ENCODE peak calls at places on chromosomes 2 and 18, in six cellular contexts. One of them, this sample, is unnamed.

GRCh38 chr18:78309307-78309706 is 670.3 kb upstream of the SALL3 start:
- DNase-seq in cardiac muscle cell: no peak
- DNase-seq in transverse colon: no peak
- DNase-seq in heart left ventricle: no peak
- DNase-seq in astrocyte of the spinal cord: no peak
- DNase-seq in fibroblast of lung: no peak
- DNase-seq in this sample: no peak

GRCh38 chr18:37364237-37364636 is 201.4 kb downstream of the CELF4 start:
- DNase-seq in heart left ventricle: peak; percentile 37
- DNase-seq in astrocyte of the spinal cord: no peak
- DNase-seq in cardiac muscle cell: no peak
- DNase-seq in fibroblast of lung: no peak
- DNase-seq in transverse colon: no peak
- DNase-seq in this sample: no peak

GRCh38 chr2:106575955-106576354 is 88.8 kb downstream of the CD8B2 start:
- DNase-seq in heart left ventricle: peak; percentile 53
- DNase-seq in fibroblast of lung: peak; percentile 44
- DNase-seq in cardiac muscle cell: peak; percentile 91
- DNase-seq in astrocyte of the spinal cord: peak; percentile 80
- DNase-seq in transverse colon: no peak
- DNase-seq in this sample: peak; percentile 6

GRCh38 chr2:158722266-158723105 is 72.6 kb upstream of the DAPL1 start:
- DNase-seq in astrocyte of the spinal cord: no peak
- DNase-seq in fibroblast of lung: no peak
- DNase-seq in heart left ventricle: no peak
- DNase-seq in cardiac muscle cell: no peak
- DNase-seq in transverse colon: no peak
- DNase-seq in this sample: no peak

GRCh38 chr2:150207979-150208378 is 279.5 kb downstream of the RND3 start:
- DNase-seq in astrocyte of the spinal cord: no peak
- DNase-seq in transverse colon: no peak
- DNase-seq in cardiac muscle cell: no peak
- DNase-seq in fibroblast of lung: no peak
- DNase-seq in heart left ventricle: no peak
- DNase-seq in this sample: no peak

GRCh38 chr2:182942756-182943155 is 76.3 kb upstream of the FRZB start:
- DNase-seq in fibroblast of lung: no peak
- DNase-seq in transverse colon: no peak
- DNase-seq in cardiac muscle cell: no peak
- DNase-seq in heart left ventricle: no peak
- DNase-seq in astrocyte of the spinal cord: no peak
- DNase-seq in this sample: no peak

GRCh38 chr2:25312958-25313710 is 28.6 kb downstream of the DNMT3A start:
- DNase-seq in astrocyte of the spinal cord: no peak
- DNase-seq in cardiac muscle cell: no peak
- DNase-seq in fibroblast of lung: no peak
- DNase-seq in heart left ventricle: no peak
- DNase-seq in transverse colon: no peak
- DNase-seq in this sample: no peak

GRCh38 chr2:108604196-108604595 is 69.9 kb downstream of the LIMS1 start:
- DNase-seq in astrocyte of the spinal cord: no peak
- DNase-seq in cardiac muscle cell: no peak
- DNase-seq in transverse colon: no peak
- DNase-seq in heart left ventricle: no peak
- DNase-seq in fibroblast of lung: no peak
- DNase-seq in this sample: peak; percentile 32

GRCh38 chr18:59620381-59620780 is 76.8 kb downstream of the CCBE1 start:
- DNase-seq in heart left ventricle: no peak
- DNase-seq in astrocyte of the spinal cord: no peak
- DNase-seq in cardiac muscle cell: no peak
- DNase-seq in transverse colon: no peak
- DNase-seq in fibroblast of lung: no peak
- DNase-seq in this sample: no peak

GRCh38 chr2:102027036-102027702 is 35.4 kb downstream of the IL1R2 start:
- DNase-seq in cardiac muscle cell: peak; percentile 92
- DNase-seq in fibroblast of lung: peak; percentile 79
- DNase-seq in transverse colon: no peak
- DNase-seq in astrocyte of the spinal cord: peak; percentile 87
- DNase-seq in heart left ventricle: no peak
- DNase-seq in this sample: peak; percentile 87

GRCh38 chr2:70340921-70341765 is 39.3 kb upstream of the FAM136A start:
- DNase-seq in heart left ventricle: no peak
- DNase-seq in cardiac muscle cell: peak; percentile 52
- DNase-seq in astrocyte of the spinal cord: peak; percentile 16
- DNase-seq in transverse colon: peak; percentile 35
- DNase-seq in fibroblast of lung: peak; percentile 40
- DNase-seq in this sample: peak; percentile 51

GRCh38 chr18:80244956-80245730 is 2.2 kb downstream of the PARD6G start:
- DNase-seq in cardiac muscle cell: no peak
- DNase-seq in heart left ventricle: no peak
- DNase-seq in fibroblast of lung: no peak
- DNase-seq in astrocyte of the spinal cord: no peak
- DNase-seq in transverse colon: no peak
- DNase-seq in this sample: no peak

GRCh38 chr18:59814872-59815271 is 84.9 kb upstream of the PMAIP1 start:
- DNase-seq in transverse colon: no peak
- DNase-seq in heart left ventricle: no peak
- DNase-seq in fibroblast of lung: peak; percentile 66
- DNase-seq in astrocyte of the spinal cord: peak; percentile 80
- DNase-seq in cardiac muscle cell: peak; percentile 81
- DNase-seq in this sample: peak; percentile 92

GRCh38 chr2:160477032-160477431 is 16.6 kb downstream of the RBMS1 start:
- DNase-seq in transverse colon: no peak
- DNase-seq in cardiac muscle cell: no peak
- DNase-seq in astrocyte of the spinal cord: no peak
- DNase-seq in heart left ventricle: no peak
- DNase-seq in fibroblast of lung: no peak
- DNase-seq in this sample: no peak

GRCh38 chr2:147325955-147326354 is 518.9 kb upstream of the ACVR2A start:
- DNase-seq in transverse colon: no peak
- DNase-seq in heart left ventricle: no peak
- DNase-seq in cardiac muscle cell: no peak
- DNase-seq in astrocyte of the spinal cord: no peak
- DNase-seq in fibroblast of lung: no peak
- DNase-seq in this sample: no peak

GRCh38 chr2:63052411-63053234 is 2.0 kb downstream of the OTX1 start:
- DNase-seq in heart left ventricle: no peak
- DNase-seq in astrocyte of the spinal cord: no peak
- DNase-seq in cardiac muscle cell: no peak
- DNase-seq in fibroblast of lung: no peak
- DNase-seq in transverse colon: no peak
- DNase-seq in this sample: no peak

GRCh38 chr18:23502516-23503037 is 734 bp upstream of the RMC1 start:
- DNase-seq in fibroblast of lung: no peak
- DNase-seq in transverse colon: peak; percentile 28
- DNase-seq in cardiac muscle cell: no peak
- DNase-seq in heart left ventricle: no peak
- DNase-seq in astrocyte of the spinal cord: no peak
- DNase-seq in this sample: no peak

GRCh38 chr18:23049698-23050373 is 85.4 kb upstream of the CABLES1 start:
- DNase-seq in transverse colon: no peak
- DNase-seq in fibroblast of lung: no peak
- DNase-seq in heart left ventricle: no peak
- DNase-seq in cardiac muscle cell: no peak
- DNase-seq in astrocyte of the spinal cord: no peak
- DNase-seq in this sample: no peak

GRCh38 chr2:12302140-12302539 is 414.6 kb upstream of the TRIB2 start:
- DNase-seq in transverse colon: no peak
- DNase-seq in heart left ventricle: no peak
- DNase-seq in cardiac muscle cell: no peak
- DNase-seq in fibroblast of lung: no peak
- DNase-seq in astrocyte of the spinal cord: no peak
- DNase-seq in this sample: no peak

GRCh38 chr2:37871453-37872191 is 53.5 kb upstream of the RMDN2 start:
- DNase-seq in astrocyte of the spinal cord: peak; percentile 52
- DNase-seq in heart left ventricle: no peak
- DNase-seq in fibroblast of lung: peak; percentile 59
- DNase-seq in cardiac muscle cell: peak; percentile 62
- DNase-seq in transverse colon: no peak
- DNase-seq in this sample: peak; percentile 62

GRCh38 chr2:59804662-59805258 is 748.7 kb downstream of the BCL11A start:
- DNase-seq in astrocyte of the spinal cord: no peak
- DNase-seq in transverse colon: peak; percentile 30
- DNase-seq in fibroblast of lung: no peak
- DNase-seq in heart left ventricle: no peak
- DNase-seq in cardiac muscle cell: no peak
- DNase-seq in this sample: no peak

DNA sequence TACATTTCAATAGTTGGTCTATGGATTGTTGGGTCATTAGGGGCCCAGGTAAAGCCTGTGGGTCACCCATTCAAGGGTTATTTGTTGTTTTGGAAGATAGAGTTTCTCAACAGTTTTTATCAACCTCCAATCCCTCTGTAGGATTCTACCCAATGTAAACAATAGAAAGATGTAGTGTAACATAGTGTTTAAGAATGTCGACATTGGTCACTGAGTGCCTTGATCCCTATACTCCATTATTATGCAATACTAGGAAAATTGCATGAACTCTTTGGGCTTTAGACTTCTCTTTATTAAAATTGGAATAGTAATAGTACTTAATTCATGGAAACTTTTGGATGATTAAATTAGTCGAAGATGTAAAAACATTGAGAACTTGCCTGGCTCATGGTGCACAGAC is 292.1 kb downstream of the GPD2 start:
- DNase-seq in cardiac muscle cell: no peak
- DNase-seq in astrocyte of the spinal cord: no peak
- DNase-seq in fibroblast of lung: no peak
- DNase-seq in heart left ventricle: no peak
- DNase-seq in transverse colon: no peak
- DNase-seq in this sample: no peak
- TF ChIP-seq CTCF in cardiac muscle cell: no peak
- TF ChIP-seq CTCF in astrocyte of the spinal cord: no peak
- TF ChIP-seq CTCF in fibroblast of lung: no peak
- TF ChIP-seq CTCF in heart left ventricle: no peak
- TF ChIP-seq CTCF in transverse colon: no peak
- TF ChIP-seq CTCF in this sample: no peak

GRCh38 chr2:169363027-169363569 is 764 bp upstream of the LRP2 start:
- DNase-seq in fibroblast of lung: no peak
- DNase-seq in heart left ventricle: no peak
- DNase-seq in cardiac muscle cell: peak; percentile 4
- DNase-seq in astrocyte of the spinal cord: peak; percentile 4
- DNase-seq in transverse colon: no peak
- DNase-seq in this sample: no peak

GRCh38 chr2:169362346-169363026 is at the start of gene LRP2:
- DNase-seq in astrocyte of the spinal cord: peak; percentile 3
- DNase-seq in cardiac muscle cell: no peak
- DNase-seq in fibroblast of lung: no peak
- DNase-seq in transverse colon: peak; percentile 13
- DNase-seq in heart left ventricle: no peak
- DNase-seq in this sample: peak; percentile 26

GRCh38 chr2:169366066-169366465 is 3.7 kb upstream of the LRP2 start:
- DNase-seq in astrocyte of the spinal cord: peak; percentile 6
- DNase-seq in cardiac muscle cell: no peak
- DNase-seq in fibroblast of lung: peak; percentile 2
- DNase-seq in heart left ventricle: no peak
- DNase-seq in transverse colon: no peak
- DNase-seq in this sample: no peak

GRCh38 chr2:169363570-169364150 is 1.3 kb upstream of the LRP2 start:
- DNase-seq in heart left ventricle: peak; percentile 9
- DNase-seq in astrocyte of the spinal cord: peak; percentile 14
- DNase-seq in transverse colon: peak; percentile 12
- DNase-seq in cardiac muscle cell: peak; percentile 21
- DNase-seq in fibroblast of lung: peak; percentile 8
- DNase-seq in this sample: no peak

GRCh38 chr2:169365093-169365483 is 2.8 kb upstream of the LRP2 start:
- DNase-seq in heart left ventricle: no peak
- DNase-seq in transverse colon: no peak
- DNase-seq in cardiac muscle cell: peak; percentile 3
- DNase-seq in astrocyte of the spinal cord: peak; percentile 10
- DNase-seq in fibroblast of lung: no peak
- DNase-seq in this sample: no peak
- H3K4me3 ChIP-seq in heart left ventricle: no peak overlapping the region
- H3K4me3 ChIP-seq in transverse colon: peak overlapping the region; percentile 59
- H3K4me3 ChIP-seq in cardiac muscle cell: peak overlapping the region; percentile 51
- H3K4me3 ChIP-seq in astrocyte of the spinal cord: no peak overlapping the region
- H3K4me3 ChIP-seq in fibroblast of lung: no peak overlapping the region
- H3K4me3 ChIP-seq in this sample: peak overlapping the region; percentile 36

GRCh38 chr2:80328033-80328635 is 23.6 kb upstream of the LRRTM1 start:
- DNase-seq in fibroblast of lung: no peak
- DNase-seq in transverse colon: no peak
- DNase-seq in cardiac muscle cell: no peak
- DNase-seq in astrocyte of the spinal cord: no peak
- DNase-seq in heart left ventricle: no peak
- DNase-seq in this sample: no peak

GRCh38 chr2:80329491-80329890 is 24.9 kb upstream of the LRRTM1 start:
- DNase-seq in astrocyte of the spinal cord: no peak
- DNase-seq in cardiac muscle cell: no peak
- DNase-seq in transverse colon: no peak
- DNase-seq in fibroblast of lung: no peak
- DNase-seq in heart left ventricle: no peak
- DNase-seq in this sample: no peak

GRCh38 chr2:80326861-80327260 is 22.3 kb upstream of the LRRTM1 start:
- DNase-seq in astrocyte of the spinal cord: no peak
- DNase-seq in cardiac muscle cell: no peak
- DNase-seq in transverse colon: no peak
- DNase-seq in heart left ventricle: no peak
- DNase-seq in fibroblast of lung: no peak
- DNase-seq in this sample: no peak

GRCh38 chr2:80322958-80323357 is 18.4 kb upstream of the LRRTM1 start:
- DNase-seq in heart left ventricle: no peak
- DNase-seq in fibroblast of lung: no peak
- DNase-seq in astrocyte of the spinal cord: no peak
- DNase-seq in transverse colon: no peak
- DNase-seq in cardiac muscle cell: no peak
- DNase-seq in this sample: no peak

GRCh38 chr2:80326214-80326613 is 21.7 kb upstream of the LRRTM1 start:
- DNase-seq in heart left ventricle: no peak
- DNase-seq in fibroblast of lung: peak; percentile 47
- DNase-seq in astrocyte of the spinal cord: peak; percentile 8
- DNase-seq in transverse colon: no peak
- DNase-seq in cardiac muscle cell: peak; percentile 25
- DNase-seq in this sample: peak; percentile 1
- TF ChIP-seq CTCF in heart left ventricle: peak; percentile 70
- TF ChIP-seq CTCF in fibroblast of lung: peak; percentile 23
- TF ChIP-seq CTCF in astrocyte of the spinal cord: peak; percentile 7
- TF ChIP-seq CTCF in transverse colon: no peak
- TF ChIP-seq CTCF in cardiac muscle cell: peak; percentile 18
- TF ChIP-seq CTCF in this sample: peak; percentile 29

GRCh38 chr2:188295067-188295685 is 3.5 kb downstream of the GULP1 start:
- DNase-seq in fibroblast of lung: no peak
- DNase-seq in astrocyte of the spinal cord: no peak
- DNase-seq in cardiac muscle cell: no peak
- DNase-seq in transverse colon: no peak
- DNase-seq in heart left ventricle: no peak
- DNase-seq in this sample: no peak

GRCh38 chr2:188293601-188294482 is 2.2 kb downstream of the GULP1 start:
- DNase-seq in astrocyte of the spinal cord: peak; percentile 80
- DNase-seq in cardiac muscle cell: peak; percentile 77
- DNase-seq in transverse colon: peak; percentile 79
- DNase-seq in fibroblast of lung: peak; percentile 83
- DNase-seq in heart left ventricle: peak; percentile 67
- DNase-seq in this sample: peak; percentile 71

GRCh38 chr2:188292446-188293239 is 969 bp downstream of the GULP1 start:
- DNase-seq in cardiac muscle cell: peak; percentile 83
- DNase-seq in transverse colon: peak; percentile 81
- DNase-seq in astrocyte of the spinal cord: peak; percentile 83
- DNase-seq in fibroblast of lung: peak; percentile 88
- DNase-seq in heart left ventricle: peak; percentile 58
- DNase-seq in this sample: peak; percentile 83

GRCh38 chr2:188294547-188294946 is 2.9 kb downstream of the GULP1 start:
- DNase-seq in transverse colon: no peak
- DNase-seq in cardiac muscle cell: no peak
- DNase-seq in fibroblast of lung: no peak
- DNase-seq in heart left ventricle: no peak
- DNase-seq in astrocyte of the spinal cord: peak; percentile 32
- DNase-seq in this sample: no peak

GRCh38 chr2:188297983-188298382 is 6.3 kb downstream of the GULP1 start:
- DNase-seq in fibroblast of lung: no peak
- DNase-seq in cardiac muscle cell: no peak
- DNase-seq in transverse colon: no peak
- DNase-seq in heart left ventricle: no peak
- DNase-seq in astrocyte of the spinal cord: no peak
- DNase-seq in this sample: no peak
- H3K4me3 ChIP-seq in fibroblast of lung: no peak overlapping the region
- H3K4me3 ChIP-seq in cardiac muscle cell: no peak overlapping the region
- H3K4me3 ChIP-seq in transverse colon: no peak overlapping the region
- H3K4me3 ChIP-seq in heart left ventricle: no peak overlapping the region
- H3K4me3 ChIP-seq in astrocyte of the spinal cord: no peak overlapping the region
- H3K4me3 ChIP-seq in this sample: no peak overlapping the region

This sample was measured in foreskin fibroblast.